ENCODE peak calls at places on chromosomes 4 and X, in eight cellular contexts. One of them, this sample, is unnamed.

GRCh38 chr4:19982556-19982955 is 269.1 kb upstream of the SLIT2 start:
- DNase-seq in upper lobe of left lung: no peak
- DNase-seq in suprapubic skin: no peak
- DNase-seq in spleen: no peak
- DNase-seq in prostate gland: no peak
- DNase-seq in HCT116: no peak
- DNase-seq in sigmoid colon: no peak
- DNase-seq in K562: no peak
- DNase-seq in this sample: no peak

GRCh38 chrX:84717344-84717743 is 215.1 kb upstream of the HDX start:
- DNase-seq in upper lobe of left lung: no peak
- DNase-seq in suprapubic skin: no peak
- DNase-seq in spleen: no peak
- DNase-seq in prostate gland: no peak
- DNase-seq in HCT116: no peak
- DNase-seq in sigmoid colon: no peak
- DNase-seq in K562: no peak
- DNase-seq in this sample: no peak

GRCh38 chr4:89509708-89510269 is 202.2 kb upstream of the GPRIN3 start:
- DNase-seq in upper lobe of left lung: no peak
- DNase-seq in suprapubic skin: no peak
- DNase-seq in spleen: no peak
- DNase-seq in prostate gland: no peak
- DNase-seq in HCT116: no peak
- DNase-seq in sigmoid colon: no peak
- DNase-seq in K562: no peak
- DNase-seq in this sample: no peak

GRCh38 chr4:117447925-117448324 is 362.5 kb upstream of the TRAM1L1 start:
- DNase-seq in upper lobe of left lung: no peak
- DNase-seq in suprapubic skin: no peak
- DNase-seq in spleen: no peak
- DNase-seq in prostate gland: no peak
- DNase-seq in HCT116: no peak
- DNase-seq in sigmoid colon: no peak
- DNase-seq in K562: no peak
- DNase-seq in this sample: no peak

GRCh38 chr4:152585036-152585439 is 49.1 kb upstream of the FBXW7 start:
- DNase-seq in upper lobe of left lung: no peak
- DNase-seq in suprapubic skin: no peak
- DNase-seq in spleen: no peak
- DNase-seq in prostate gland: no peak
- DNase-seq in HCT116: no peak
- DNase-seq in sigmoid colon: no peak
- DNase-seq in K562: no peak
- DNase-seq in this sample: no peak

GRCh38 chrX:151596282-151596681 is 32.8 kb downstream of the PASD1 start:
- DNase-seq in upper lobe of left lung: no peak
- DNase-seq in suprapubic skin: no peak
- DNase-seq in spleen: no peak
- DNase-seq in prostate gland: no peak
- DNase-seq in HCT116: no peak
- DNase-seq in sigmoid colon: no peak
- DNase-seq in K562: no peak
- DNase-seq in this sample: no peak

GRCh38 chr4:2177443-2178093 is 64.4 kb downstream of the HAUS3 start:
- DNase-seq in upper lobe of left lung: no peak
- DNase-seq in suprapubic skin: no peak
- DNase-seq in spleen: no peak
- DNase-seq in prostate gland: no peak
- DNase-seq in HCT116: no peak
- DNase-seq in sigmoid colon: no peak
- DNase-seq in K562: no peak
- DNase-seq in this sample: no peak

GRCh38 chr4:104411501-104411900 is 83.2 kb downstream of the CXXC4 start:
- DNase-seq in upper lobe of left lung: no peak
- DNase-seq in suprapubic skin: no peak
- DNase-seq in spleen: no peak
- DNase-seq in prostate gland: no peak
- DNase-seq in HCT116: no peak
- DNase-seq in sigmoid colon: no peak
- DNase-seq in K562: no peak
- DNase-seq in this sample: no peak

GRCh38 chr4:141761926-141762325 is 125.5 kb downstream of the IL15 start:
- DNase-seq in upper lobe of left lung: no peak
- DNase-seq in suprapubic skin: no peak
- DNase-seq in spleen: no peak
- DNase-seq in prostate gland: no peak
- DNase-seq in HCT116: no peak
- DNase-seq in sigmoid colon: no peak
- DNase-seq in K562: no peak
- DNase-seq in this sample: no peak

GRCh38 chr4:113869743-113870375 is 108.3 kb upstream of the CAMK2D start:
- DNase-seq in upper lobe of left lung: no peak
- DNase-seq in suprapubic skin: no peak
- DNase-seq in spleen: no peak
- DNase-seq in prostate gland: no peak
- DNase-seq in HCT116: peak; percentile 1
- DNase-seq in sigmoid colon: no peak
- DNase-seq in K562: no peak
- DNase-seq in this sample: no peak

GRCh38 chr4:54439831-54440243 is 210.7 kb downstream of the PDGFRA start:
- DNase-seq in upper lobe of left lung: no peak
- DNase-seq in suprapubic skin: peak; percentile 60
- DNase-seq in spleen: no peak
- DNase-seq in prostate gland: no peak
- DNase-seq in HCT116: no peak
- DNase-seq in sigmoid colon: peak; percentile 67
- DNase-seq in K562: peak; percentile 18
- DNase-seq in this sample: no peak

GRCh38 chr4:54499308-54500074 is 158.3 kb upstream of the KIT start:
- DNase-seq in upper lobe of left lung: no peak
- DNase-seq in suprapubic skin: no peak
- DNase-seq in spleen: no peak
- DNase-seq in prostate gland: no peak
- DNase-seq in HCT116: no peak
- DNase-seq in sigmoid colon: no peak
- DNase-seq in K562: no peak
- DNase-seq in this sample: no peak

GRCh38 chr4:4216668-4217067 is 10.1 kb downstream of the OTOP1 start:
- DNase-seq in upper lobe of left lung: no peak
- DNase-seq in suprapubic skin: no peak
- DNase-seq in spleen: no peak
- DNase-seq in prostate gland: no peak
- DNase-seq in HCT116: no peak
- DNase-seq in sigmoid colon: no peak
- DNase-seq in K562: no peak
- DNase-seq in this sample: no peak

GRCh38 chr4:144809056-144809640 is 163.2 kb downstream of the HHIP start:
- DNase-seq in upper lobe of left lung: no peak
- DNase-seq in suprapubic skin: no peak
- DNase-seq in spleen: no peak
- DNase-seq in prostate gland: no peak
- DNase-seq in HCT116: no peak
- DNase-seq in sigmoid colon: no peak
- DNase-seq in K562: no peak
- DNase-seq in this sample: no peak

GRCh38 chr4:123986268-123986798 is 589.7 kb downstream of the SPRY1 start:
- DNase-seq in upper lobe of left lung: no peak
- DNase-seq in suprapubic skin: peak; percentile 83
- DNase-seq in spleen: no peak
- DNase-seq in prostate gland: no peak
- DNase-seq in HCT116: no peak
- DNase-seq in sigmoid colon: peak; percentile 88
- DNase-seq in K562: no peak
- DNase-seq in this sample: no peak
- TF ChIP-seq POLR2AphosphoS5 in upper lobe of left lung: peak; percentile 46
- TF ChIP-seq POLR2AphosphoS5 in suprapubic skin: no peak
- TF ChIP-seq POLR2AphosphoS5 in spleen: no peak
- TF ChIP-seq POLR2AphosphoS5 in prostate gland: no peak
- TF ChIP-seq POLR2AphosphoS5 in HCT116: no peak
- TF ChIP-seq POLR2AphosphoS5 in sigmoid colon: no peak
- TF ChIP-seq POLR2AphosphoS5 in K562: no peak
- TF ChIP-seq POLR2AphosphoS5 in this sample: no peak

GRCh38 chr4:139556735-139557505 is 901 bp upstream of the SETD7 start:
- DNase-seq in upper lobe of left lung: peak; percentile 90
- DNase-seq in suprapubic skin: peak; percentile 85
- DNase-seq in spleen: peak; percentile 92
- DNase-seq in prostate gland: peak; percentile 69
- DNase-seq in HCT116: no peak
- DNase-seq in sigmoid colon: peak; percentile 79
- DNase-seq in K562: no peak
- DNase-seq in this sample: peak; percentile 21
- TF ChIP-seq POLR2A in upper lobe of left lung: peak; percentile 41
- TF ChIP-seq POLR2A in suprapubic skin: no peak
- TF ChIP-seq POLR2A in spleen: no peak
- TF ChIP-seq POLR2A in prostate gland: peak; percentile 34
- TF ChIP-seq POLR2A in HCT116: no peak
- TF ChIP-seq POLR2A in sigmoid colon: no peak
- TF ChIP-seq POLR2A in K562: no peak
- TF ChIP-seq POLR2A in this sample: no peak

DNA sequence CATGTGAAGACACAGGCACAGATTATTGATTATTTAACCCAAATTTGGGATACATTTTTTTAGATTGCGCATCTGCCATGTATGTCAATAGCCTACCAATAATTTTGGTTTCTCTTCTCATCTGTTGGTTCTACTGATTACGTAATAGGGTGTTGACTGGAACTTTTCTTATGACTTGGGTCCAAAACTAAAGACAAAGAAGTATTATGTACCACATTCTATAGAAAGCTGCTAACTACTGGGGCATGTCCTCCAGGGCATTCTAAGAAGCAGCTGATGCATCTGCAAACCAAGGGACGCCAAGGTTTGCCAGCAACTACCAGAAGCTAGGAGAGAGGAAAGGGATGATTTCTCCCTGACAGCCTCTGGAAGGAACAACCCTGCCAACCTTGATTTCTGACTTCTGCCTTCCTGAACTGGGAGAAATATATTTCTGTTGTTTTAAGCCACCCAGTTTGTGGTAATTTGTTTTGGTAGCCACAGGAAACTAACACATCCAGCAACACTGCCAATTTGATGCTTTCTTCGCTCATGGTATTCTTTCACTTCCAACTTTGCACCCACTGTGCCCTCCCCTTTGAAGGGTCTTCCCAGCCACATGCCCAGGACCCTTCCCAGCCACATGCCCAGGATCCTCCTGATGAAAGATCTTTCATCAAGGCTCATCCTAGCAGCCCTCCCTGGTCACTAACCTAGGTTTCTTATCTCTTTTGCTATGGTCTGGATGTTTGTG is 15.9 kb upstream of the TLR1 start:
- DNase-seq in upper lobe of left lung: no peak
- DNase-seq in suprapubic skin: no peak
- DNase-seq in spleen: no peak
- DNase-seq in prostate gland: no peak
- DNase-seq in HCT116: no peak
- DNase-seq in sigmoid colon: no peak
- DNase-seq in K562: no peak
- DNase-seq in this sample: no peak
- TF ChIP-seq POLR2AphosphoS5 in upper lobe of left lung: no peak
- TF ChIP-seq POLR2AphosphoS5 in suprapubic skin: no peak
- TF ChIP-seq POLR2AphosphoS5 in spleen: no peak
- TF ChIP-seq POLR2AphosphoS5 in prostate gland: no peak
- TF ChIP-seq POLR2AphosphoS5 in HCT116: no peak
- TF ChIP-seq POLR2AphosphoS5 in sigmoid colon: no peak
- TF ChIP-seq POLR2AphosphoS5 in K562: no peak
- TF ChIP-seq POLR2AphosphoS5 in this sample: no peak

DNA sequence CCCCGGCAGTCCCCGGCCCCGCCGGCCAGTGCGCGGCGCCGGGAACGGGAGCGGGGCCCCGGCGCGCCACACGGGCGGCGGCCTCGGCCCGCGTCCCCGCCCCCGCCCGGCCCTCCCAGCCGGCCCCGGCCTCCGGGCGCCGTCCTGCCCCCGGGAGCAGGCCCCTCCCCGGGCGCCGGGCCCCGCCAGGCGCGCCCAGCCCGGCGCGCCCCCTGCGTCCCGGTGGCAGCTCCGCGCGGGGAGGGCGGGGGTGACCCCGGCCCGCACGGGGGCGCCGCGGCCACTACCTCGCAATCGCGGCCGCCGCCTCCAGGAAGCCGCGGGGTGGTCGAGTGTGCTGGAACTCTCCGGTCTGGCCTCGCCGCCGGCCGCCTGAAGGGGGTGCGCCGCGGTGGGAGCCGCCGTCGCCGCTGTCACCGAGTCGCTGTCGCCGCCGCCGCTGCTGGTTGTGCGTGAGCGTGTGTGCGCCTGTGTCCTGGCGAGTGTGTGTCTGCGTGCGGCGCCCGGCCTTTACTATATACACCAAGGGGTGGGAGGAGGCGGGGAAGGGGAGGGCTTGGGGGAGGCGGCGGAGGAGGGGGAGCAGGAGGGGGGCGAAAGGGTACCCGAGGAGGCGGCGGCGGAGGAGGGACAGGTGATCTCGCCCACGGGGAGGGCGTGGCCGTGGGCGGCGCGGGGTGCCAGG is at the start of gene RAI2:
- DNase-seq in upper lobe of left lung: peak; percentile 87
- DNase-seq in suprapubic skin: peak; percentile 68
- DNase-seq in spleen: no peak
- DNase-seq in prostate gland: peak; percentile 20
- DNase-seq in HCT116: no peak
- DNase-seq in sigmoid colon: peak; percentile 72
- DNase-seq in K562: peak; percentile 60
- DNase-seq in this sample: peak; percentile 4
- TF ChIP-seq POLR2A in upper lobe of left lung: peak; percentile 54
- TF ChIP-seq POLR2A in suprapubic skin: no peak
- TF ChIP-seq POLR2A in spleen: no peak
- TF ChIP-seq POLR2A in prostate gland: no peak
- TF ChIP-seq POLR2A in HCT116: no peak
- TF ChIP-seq POLR2A in sigmoid colon: no peak
- TF ChIP-seq POLR2A in K562: no peak
- TF ChIP-seq POLR2A in this sample: no peak

GRCh38 chr4:7941111-7942018 is 1.7 kb upstream of the AFAP1 start:
- DNase-seq in upper lobe of left lung: no peak
- DNase-seq in suprapubic skin: no peak
- DNase-seq in spleen: no peak
- DNase-seq in prostate gland: peak; percentile 14
- DNase-seq in HCT116: no peak
- DNase-seq in sigmoid colon: peak; percentile 66
- DNase-seq in K562: no peak
- DNase-seq in this sample: no peak
- TF ChIP-seq POLR2AphosphoS5 in upper lobe of left lung: no peak
- TF ChIP-seq POLR2AphosphoS5 in suprapubic skin: no peak
- TF ChIP-seq POLR2AphosphoS5 in spleen: no peak
- TF ChIP-seq POLR2AphosphoS5 in prostate gland: no peak
- TF ChIP-seq POLR2AphosphoS5 in HCT116: no peak
- TF ChIP-seq POLR2AphosphoS5 in sigmoid colon: no peak
- TF ChIP-seq POLR2AphosphoS5 in K562: no peak
- TF ChIP-seq POLR2AphosphoS5 in this sample: no peak

This sample was measured in GM12892.